ENCODE peak calls at places on chromosomes 3 and 15, in eight cellular contexts. N is A549, A is PC-9, F is tibial nerve, I is cardiac muscle cell, U is stomach, E is left lung, Y is pancreas. H is an unnamed sample.

GRCh38 chr15:100973351-100974034 is 54.3 kb downstream of the LRRK1 start:
- DNase-seq in N (no peak), A (no peak), F (no peak), I (peak; percentile 70), U (no peak), E (peak; percentile 75), Y (no peak), H (no peak)

GRCh38 chr3:17422636-17423035 is 319.8 kb downstream of the TBC1D5 start:
- DNase-seq in N (no peak), A (no peak), F (no peak), I (no peak), U (no peak), E (no peak), Y (no peak), H (no peak)

GRCh38 chr3:193148678-193149473 is 92.1 kb upstream of the PLAAT1 start:
- DNase-seq in N (no peak), A (no peak), F (no peak), I (no peak), U (no peak), E (no peak), Y (no peak), H (no peak)

GRCh38 chr3:13130464-13131193 is 57.4 kb upstream of the IQSEC1 start:
- DNase-seq in N (no peak), A (no peak), F (no peak), I (no peak), U (no peak), E (no peak), Y (no peak), H (no peak)

GRCh38 chr3:14441240-14441919 is 39.0 kb downstream of the SLC6A6 start:
- DNase-seq in N (no peak), A (peak; percentile 59), F (no peak), I (no peak), U (no peak), E (no peak), Y (no peak), H (no peak)

GRCh38 chr3:195748661-195749060 is 27.9 kb downstream of the MUC20 start:
- DNase-seq in N (no peak), A (no peak), F (no peak), I (no peak), U (no peak), E (peak; percentile 57), Y (no peak), H (no peak)

GRCh38 chr3:133472242-133472641 is 72.4 kb downstream of the BFSP2 start:
- DNase-seq in N (no peak), A (no peak), F (no peak), I (peak; percentile 58), U (no peak), E (peak; percentile 86), Y (no peak), H (no peak)

GRCh38 chr3:20236603-20237002 is 50.6 kb upstream of the SGO1 start:
- DNase-seq in N (no peak), A (no peak), F (no peak), I (no peak), U (no peak), E (no peak), Y (peak; percentile 44), H (no peak)

GRCh38 chr15:69607101-69607500 is 154.5 kb downstream of the RPLP1 start:
- DNase-seq in N (no peak), A (no peak), F (no peak), I (no peak), U (no peak), E (no peak), Y (no peak), H (peak; percentile 89)

GRCh38 chr15:56473017-56473416 is 8.1 kb upstream of the MNS1 start:
- DNase-seq in N (no peak), A (no peak), F (no peak), I (no peak), U (no peak), E (no peak), Y (no peak), H (no peak)

GRCh38 chr15:73800662-73801345 is 47.7 kb upstream of the INSYN1 start:
- DNase-seq in N (peak; percentile 32), A (no peak), F (no peak), I (no peak), U (no peak), E (no peak), Y (no peak), H (no peak)

GRCh38 chr3:53495518-53496501 is 1.4 kb downstream of the CACNA1D start:
- DNase-seq in N (no peak), A (no peak), F (no peak), I (peak; percentile 46), U (peak; percentile 30), E (peak; percentile 82), Y (no peak), H (no peak)

GRCh38 chr15:63041982-63042878 is at the start of gene TPM1:
- DNase-seq in N (peak; percentile 95), A (peak; percentile 83), F (peak; percentile 81), I (peak; percentile 96), U (peak; percentile 64), E (peak; percentile 86), Y (peak; percentile 72), H (peak; percentile 72)

GRCh38 chr3:113697192-113698090 is 999 bp upstream of the USF3 start:
- DNase-seq in N (peak; percentile 36), A (no peak), F (no peak), I (peak; percentile 53), U (no peak), E (no peak), Y (peak; percentile 47), H (no peak)

GRCh38 chr15:48856947-48857346 is 21.0 kb upstream of the EID1 start:
- DNase-seq in N (no peak), A (no peak), F (no peak), I (peak; percentile 30), U (no peak), E (no peak), Y (no peak), H (no peak)

GRCh38 chr15:77393471-77393840 is 26.4 kb downstream of the PEAK1 start:
- DNase-seq in N (no peak), A (no peak), F (no peak), I (no peak), U (no peak), E (no peak), Y (no peak), H (no peak)

GRCh38 chr3:102057781-102058421 is 208.6 kb downstream of the NFKBIZ start:
- DNase-seq in N (no peak), A (no peak), F (no peak), I (no peak), U (no peak), E (no peak), Y (no peak), H (no peak)

GRCh38 chr3:156751461-156752025 is 74.6 kb upstream of the LEKR1 start:
- DNase-seq in N (no peak), A (no peak), F (peak; percentile 14), I (peak; percentile 55), U (no peak), E (peak; percentile 78), Y (no peak), H (peak; percentile 51)

GRCh38 chr15:77974098-77974414 is 103.5 kb downstream of the TBC1D2B start:
- DNase-seq in N (no peak), A (peak; percentile 59), F (no peak), I (no peak), U (peak; percentile 77), E (no peak), Y (no peak), H (no peak)

GRCh38 chr3:43960448-43960840 is 269.7 kb downstream of the ABHD5 start:
- DNase-seq in N (no peak), A (no peak), F (no peak), I (peak; percentile 72), U (no peak), E (no peak), Y (no peak), H (peak; percentile 10)

GRCh38 chr3:27043328-27043956 is 325.7 kb downstream of the NEK10 start:
- DNase-seq in N (no peak), A (no peak), F (no peak), I (no peak), U (no peak), E (no peak), Y (no peak), H (no peak)
- H3K4me3 ChIP-seq in N (no peak overlapping the region), A (no peak overlapping the region), F (no peak overlapping the region), I (no peak overlapping the region), U (no peak overlapping the region), E (no peak overlapping the region), Y (no peak overlapping the region), H (no peak overlapping the region)

DNA sequence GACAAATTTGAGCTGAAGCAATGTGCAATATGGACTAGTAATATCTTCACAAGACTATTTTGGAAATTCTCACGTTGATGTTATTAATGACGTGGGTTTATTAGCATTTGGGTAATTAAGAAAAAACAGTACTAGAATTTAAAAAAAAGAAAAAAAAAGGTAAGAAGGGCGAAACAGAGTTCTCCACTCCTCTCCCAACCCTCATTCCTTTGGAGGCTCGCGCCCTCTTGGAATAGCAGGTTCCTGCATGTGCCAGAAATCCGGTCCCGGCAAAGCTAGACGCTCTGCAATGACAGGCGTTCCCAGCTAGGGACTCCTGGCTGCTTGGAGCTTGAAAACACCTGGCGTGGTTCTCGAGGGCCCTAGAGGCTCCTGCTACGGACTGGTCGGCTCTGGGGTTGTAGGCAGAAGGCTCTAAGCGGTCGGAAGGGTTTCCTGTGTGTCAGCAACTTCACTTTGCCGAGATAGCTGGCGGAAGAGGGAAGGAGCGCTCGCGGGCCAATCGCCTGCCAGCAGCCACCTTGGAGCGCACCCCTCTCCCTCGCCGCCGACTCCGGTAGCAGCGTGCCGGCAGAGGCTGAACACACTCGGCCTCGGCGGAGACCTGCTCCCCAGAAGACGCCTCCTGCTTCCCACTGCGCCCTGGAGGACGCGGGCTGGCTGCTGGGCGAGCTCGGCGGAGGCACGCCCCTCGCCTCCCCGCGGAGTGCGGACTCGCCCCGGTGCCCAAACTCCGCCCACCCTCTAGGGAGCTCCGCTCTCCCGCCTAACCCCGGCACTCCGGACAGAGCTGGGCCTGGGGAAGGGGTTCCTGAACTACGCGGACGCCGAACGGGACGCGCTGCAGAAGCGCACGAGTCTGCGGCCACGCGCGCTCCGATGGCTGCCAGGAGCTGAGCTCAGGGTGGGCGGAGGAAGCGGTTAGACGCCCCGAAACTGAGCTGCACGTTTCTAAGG is at the start of gene P2RY1:
- DNase-seq in N (peak; percentile 51), A (peak; percentile 85), F (peak; percentile 20), I (peak; percentile 85), U (peak; percentile 50), E (peak; percentile 92), Y (peak; percentile 65), H (no peak)
- TF ChIP-seq CTCF in N (no peak), A (no peak), F (peak; percentile 33), I (no peak), U (no peak), E (no peak), Y (no peak), H (peak; percentile 7)

GRCh38 chr15:76335129-76335850 is 1.3 kb upstream of the ISL2 start:
- DNase-seq in N (no peak), A (no peak), F (no peak), I (peak; percentile 17), U (no peak), E (peak; percentile 79), Y (no peak), H (no peak)
- H3K4me3 ChIP-seq in N (peak overlapping the region; percentile 54), A (no peak overlapping the region), F (no peak overlapping the region), I (no peak overlapping the region), U (peak overlapping the region; percentile 47), E (no peak overlapping the region), Y (no peak overlapping the region), H (peak overlapping the region; percentile 18)

DNA sequence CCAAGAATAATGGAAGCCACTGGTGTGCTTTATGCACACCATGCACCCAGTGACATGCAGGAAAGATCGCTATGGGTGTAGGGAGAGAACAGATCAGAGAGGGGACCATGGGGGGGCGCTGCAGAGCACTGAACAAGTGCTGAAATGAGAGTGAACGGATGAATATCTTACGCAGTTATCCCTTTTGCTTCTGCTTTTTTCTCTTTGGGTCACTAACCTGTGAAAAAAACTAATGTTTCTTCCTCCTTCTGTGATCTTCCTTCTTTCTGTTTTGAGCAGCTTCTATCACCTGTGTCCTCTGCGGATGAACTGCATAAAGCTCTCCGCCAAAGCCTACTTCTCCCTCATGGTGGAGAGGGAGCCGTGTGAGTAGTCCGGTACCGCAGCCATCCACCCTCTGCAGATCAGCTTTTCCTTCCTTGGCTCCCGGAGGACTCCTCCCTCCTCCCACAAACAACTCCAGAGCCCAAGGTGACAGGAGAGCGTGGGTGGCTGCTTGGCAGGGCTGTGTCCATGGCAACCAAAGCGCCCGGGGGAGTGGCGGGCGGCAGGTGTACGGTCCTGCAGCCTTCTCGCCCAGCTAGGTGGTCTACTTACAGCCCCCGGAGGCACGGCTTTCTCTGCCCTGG is 106.2 kb downstream of the DGKG start:
- DNase-seq in N (no peak), A (no peak), F (no peak), I (peak; percentile 21), U (peak; percentile 53), E (no peak), Y (peak; percentile 50), H (no peak)
- TF ChIP-seq CTCF in N (no peak), A (peak; percentile 32), F (no peak), I (no peak), U (no peak), E (no peak), Y (no peak), H (peak; percentile 39)

H was measured in retinal pigment epithelial cell.